ENCODE peak calls at places on chromosome 18, in four cellular contexts. M is HCT116, Y is H1, P is GM12878. B is an unnamed sample.

GRCh38 chr18:50334546-50335152 is 40.2 kb upstream of the SKA1 start:
- DNase-seq in M (no peak), Y (no peak), P (peak; percentile 71), B (no peak)

GRCh38 chr18:39675358-39675757 is 2109.8 kb upstream of the CELF4 start:
- DNase-seq in M (no peak), Y (no peak), P (no peak), B (no peak)

GRCh38 chr18:39701839-39702238 is 2136.2 kb upstream of the CELF4 start:
- DNase-seq in M (peak; percentile 1), Y (no peak), P (no peak), B (no peak)

GRCh38 chr18:59994357-59994756 is 94.6 kb downstream of the PMAIP1 start:
- DNase-seq in M (peak; percentile 16), Y (no peak), P (no peak), B (no peak)

GRCh38 chr18:38996056-38996455 is 1430.5 kb upstream of the CELF4 start:
- DNase-seq in M (no peak), Y (no peak), P (no peak), B (no peak)

GRCh38 chr18:49527631-49528327 is 34.1 kb upstream of the LIPG start:
- DNase-seq in M (no peak), Y (no peak), P (no peak), B (no peak)

GRCh38 chr18:79507076-79507545 is 111.4 kb downstream of the NFATC1 start:
- DNase-seq in M (no peak), Y (no peak), P (no peak), B (peak; percentile 89)

GRCh38 chr18:28689591-28689990 is 512.7 kb upstream of the CDH2 start:
- DNase-seq in M (no peak), Y (no peak), P (no peak), B (no peak)

GRCh38 chr18:7856733-7857132 is 289.6 kb downstream of the PTPRM start:
- DNase-seq in M (peak; percentile 13), Y (no peak), P (no peak), B (no peak)

GRCh38 chr18:79411614-79412526 is 16.1 kb downstream of the NFATC1 start:
- DNase-seq in M (no peak), Y (no peak), P (no peak), B (no peak)

GRCh38 chr18:10404148-10404547 is 50.3 kb upstream of the APCDD1 start:
- DNase-seq in M (no peak), Y (no peak), P (no peak), B (no peak)

GRCh38 chr18:10027461-10027860 is 113.6 kb downstream of the VAPA start:
- DNase-seq in M (no peak), Y (no peak), P (no peak), B (no peak)

GRCh38 chr18:35956226-35956625 is 16.3 kb upstream of the RMP24 start:
- DNase-seq in M (no peak), Y (no peak), P (no peak), B (no peak)

GRCh38 chr18:35949090-35949489 is 23.4 kb upstream of the RMP24 start:
- DNase-seq in M (no peak), Y (no peak), P (no peak), B (no peak)

GRCh38 chr18:35950628-35950982 is 21.9 kb upstream of the RMP24 start:
- DNase-seq in M (no peak), Y (no peak), P (no peak), B (no peak)

GRCh38 chr18:35949903-35950627 is 22.4 kb upstream of the RMP24 start:
- DNase-seq in M (no peak), Y (no peak), P (no peak), B (peak; percentile 65)

GRCh38 chr18:35953688-35954087 is 18.8 kb upstream of the RMP24 start:
- DNase-seq in M (no peak), Y (no peak), P (no peak), B (no peak)
- TF ChIP-seq MAX in M (no peak), Y (no peak), P (no peak), B (no peak)

DNA sequence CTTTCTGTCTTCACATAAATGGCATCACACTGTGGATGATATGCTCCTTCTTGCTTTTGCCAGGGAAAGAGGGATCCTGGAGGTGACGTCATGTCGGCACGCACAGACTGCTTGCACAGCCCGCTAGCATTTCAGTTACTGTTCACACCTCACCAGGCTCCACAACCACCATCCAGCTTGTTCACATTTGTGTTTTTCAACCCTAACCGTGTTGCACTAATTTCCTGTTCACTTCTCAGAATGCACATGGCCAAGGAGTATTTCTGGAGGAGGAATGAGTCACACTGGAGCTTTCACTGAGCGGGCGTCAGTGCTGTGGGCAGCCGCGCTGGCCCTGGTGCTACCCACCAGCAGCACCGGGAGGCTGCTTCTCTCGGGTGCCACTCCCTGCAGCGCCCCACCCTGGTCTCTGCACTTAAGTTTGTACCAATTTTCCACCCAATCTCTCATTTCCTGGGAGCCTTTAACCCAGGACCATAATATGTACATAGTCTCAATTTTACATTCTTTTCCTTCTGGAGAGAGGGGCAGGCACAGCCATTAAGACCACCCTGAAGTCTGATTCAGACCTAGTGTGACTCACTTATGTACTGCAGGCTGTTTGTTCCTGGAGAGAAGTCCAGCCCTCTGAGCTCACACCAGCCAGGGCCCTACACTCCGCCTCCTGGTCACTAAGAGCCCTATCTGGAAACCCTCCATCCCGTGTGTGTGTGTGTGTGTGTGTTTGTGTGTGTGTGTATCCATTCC is 65.1 kb downstream of the MBP start:
- DNase-seq in M (peak; percentile 75), Y (no peak), P (peak; percentile 59), B (no peak)
- TF ChIP-seq EGR1 in M (no peak), Y (no peak), P (no peak), B (no peak)

DNA sequence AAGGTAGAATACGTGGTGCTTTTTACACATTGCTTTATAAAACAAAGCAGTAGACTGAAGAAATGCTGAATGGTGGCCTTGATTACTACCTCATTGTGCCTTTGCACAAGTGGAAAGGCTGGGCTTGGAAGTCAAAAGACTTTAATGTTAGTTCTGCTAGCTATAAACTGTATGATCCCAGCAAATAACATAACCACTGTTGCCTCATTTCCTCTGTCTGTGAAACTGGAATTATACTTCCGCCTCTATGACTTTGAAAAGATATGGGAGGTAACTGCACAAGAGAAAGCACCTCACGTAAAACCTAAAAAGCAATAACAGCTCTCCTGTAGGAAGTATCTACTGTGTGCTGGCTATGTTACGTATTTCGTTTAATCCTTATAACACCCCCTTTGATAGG is 43.4 kb upstream of the DSC1 start:
- DNase-seq in M (no peak), Y (no peak), P (no peak), B (no peak)
- TF ChIP-seq MAX in M (no peak), Y (no peak), P (no peak), B (no peak)

DNA sequence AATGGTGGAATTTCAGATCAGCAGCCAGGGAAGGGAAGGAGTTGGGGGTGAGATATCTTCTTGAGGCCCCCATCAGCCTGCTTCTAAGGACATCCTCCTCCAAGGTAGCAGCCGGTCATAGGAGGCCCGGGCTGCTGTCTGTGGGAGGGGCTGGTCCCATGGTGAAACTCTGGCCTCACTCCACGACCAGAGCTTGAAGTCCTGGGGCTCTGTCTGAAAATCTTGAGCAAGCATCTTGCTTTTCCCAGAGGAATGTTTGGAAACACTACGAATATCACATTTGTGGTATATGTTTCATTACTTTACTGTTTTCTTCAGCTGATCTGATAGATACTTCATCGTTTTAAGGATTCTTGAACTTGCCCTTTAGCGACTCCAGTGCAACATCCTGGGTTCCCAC is 103.7 kb downstream of the CTAGE1 start:
- DNase-seq in M (no peak), Y (no peak), P (no peak), B (no peak)
- TF ChIP-seq EGR1 in M (no peak), Y (no peak), P (no peak), B (no peak)

GRCh38 chr18:56888978-56889377 is 237.8 kb downstream of the WDR7 start:
- DNase-seq in M (no peak), Y (no peak), P (no peak), B (no peak)
- TF ChIP-seq MAX in M (no peak), Y (no peak), P (no peak), B (no peak)

DNA sequence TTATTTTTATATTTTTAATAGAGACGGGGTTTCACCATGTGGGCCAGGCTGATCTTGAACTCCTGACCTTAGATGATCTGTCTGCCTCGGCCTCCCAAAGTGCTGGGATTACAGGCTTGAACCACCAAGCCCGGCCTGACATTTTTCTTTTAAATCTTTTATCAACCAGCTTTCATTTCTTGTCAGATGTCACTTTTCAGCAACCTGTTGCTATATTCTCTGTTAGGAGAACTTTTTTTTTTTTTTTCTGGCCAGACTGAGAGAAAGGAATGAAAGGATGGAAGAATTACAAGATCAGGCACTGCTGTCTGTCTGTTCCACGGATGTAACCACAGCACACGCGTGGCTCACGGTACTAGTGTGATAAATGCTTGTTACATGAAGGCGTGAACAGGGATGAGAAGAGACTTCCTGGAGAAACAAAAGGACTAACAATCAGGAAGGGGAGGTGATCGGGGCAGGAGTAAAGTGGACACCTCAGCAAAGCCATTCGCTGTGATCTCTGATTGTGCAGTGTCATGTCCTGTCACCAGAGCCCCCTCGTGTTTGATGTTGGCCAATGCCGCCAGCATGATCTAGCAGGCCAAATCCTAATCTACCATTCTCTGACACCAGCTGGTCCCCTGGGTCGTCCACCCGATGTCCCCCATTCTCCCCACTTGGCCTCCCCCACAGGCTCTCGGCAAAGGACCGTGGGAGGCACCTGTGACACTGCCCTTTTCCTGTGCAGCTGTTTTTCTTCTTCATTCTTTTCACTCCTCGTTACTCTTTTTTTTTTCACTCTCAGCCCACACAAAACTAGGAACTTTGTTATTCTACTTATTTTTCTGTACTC is 146.6 kb downstream of the TGIF1 start:
- DNase-seq in M (no peak), Y (no peak), P (no peak), B (peak; percentile 98)
- TF ChIP-seq EGR1 in M (no peak), Y (no peak), P (no peak), B (no peak)